ENCODE peak calls at places on chromosomes 3 and 15, in nine cellular contexts. O, T, J, K, Q, Z, N, V and U are unnamed samples.

GRCh38 chr15:83853232-83853631 is 199.3 kb downstream of the ADAMTSL3 start:
- DNase-seq in O (no peak), T (no peak), J (no peak), K (no peak), Q (no peak), Z (no peak), N (no peak), V (no peak), U (no peak)

GRCh38 chr3:151146071-151146730 is 56.8 kb downstream of the GPR171 start:
- DNase-seq in O (peak; percentile 69), T (no peak), J (peak; percentile 72), K (peak; percentile 72), Q (peak; percentile 78), Z (peak; percentile 71), N (no peak), V (peak; percentile 82), U (peak; percentile 73)

GRCh38 chr3:190514163-190515153 is 573 bp downstream of the IL1RAP start:
- DNase-seq in O (peak; percentile 60), T (no peak), J (peak; percentile 69), K (peak; percentile 57), Q (peak; percentile 56), Z (no peak), N (no peak), V (peak; percentile 71), U (peak; percentile 70)

GRCh38 chr15:50880651-50881114 is 27.8 kb upstream of the AP4E1 start:
- DNase-seq in O (peak; percentile 86), T (no peak), J (no peak), K (no peak), Q (no peak), Z (no peak), N (no peak), V (no peak), U (no peak)

GRCh38 chr3:49327485-49327884 is 12.4 kb downstream of the USP4 start:
- DNase-seq in O (no peak), T (no peak), J (no peak), K (no peak), Q (no peak), Z (no peak), N (no peak), V (no peak), U (no peak)

GRCh38 chr3:38031022-38031994 is 1.9 kb upstream of the PLCD1 start:
- DNase-seq in O (no peak), T (no peak), J (no peak), K (peak; percentile 71), Q (no peak), Z (peak; percentile 31), N (no peak), V (peak; percentile 83), U (peak; percentile 66)

GRCh38 chr3:52171577-52172261 is 17.5 kb upstream of the POC1A start:
- DNase-seq in O (peak; percentile 83), T (no peak), J (no peak), K (no peak), Q (no peak), Z (peak; percentile 27), N (no peak), V (peak; percentile 46), U (no peak)

GRCh38 chr3:188842628-188843027 is 329.1 kb upstream of the TPRG1 start:
- DNase-seq in O (peak; percentile 59), T (no peak), J (no peak), K (no peak), Q (no peak), Z (no peak), N (no peak), V (no peak), U (no peak)

GRCh38 chr3:111737712-111738097 is 121.4 kb upstream of the PHLDB2 start:
- DNase-seq in O (peak; percentile 98), T (peak; percentile 92), J (no peak), K (peak; percentile 76), Q (no peak), Z (no peak), N (no peak), V (peak; percentile 86), U (no peak)

GRCh38 chr3:127612966-127613365 is 14.8 kb downstream of the MCM2 start:
- DNase-seq in O (no peak), T (no peak), J (no peak), K (no peak), Q (no peak), Z (no peak), N (no peak), V (no peak), U (peak; percentile 22)

GRCh38 chr3:42846682-42847522 is 28.8 kb downstream of the CYP8B1 start:
- DNase-seq in O (no peak), T (no peak), J (no peak), K (no peak), Q (peak; percentile 26), Z (no peak), N (no peak), V (no peak), U (no peak)

GRCh38 chr15:75065467-75065850 is 42.1 kb downstream of the PPCDC start:
- DNase-seq in O (peak; percentile 24), T (no peak), J (no peak), K (no peak), Q (no peak), Z (no peak), N (no peak), V (no peak), U (no peak)

GRCh38 chr3:120200836-120201235 is 84.2 kb downstream of the GPR156 start:
- DNase-seq in O (no peak), T (no peak), J (no peak), K (no peak), Q (no peak), Z (no peak), N (no peak), V (no peak), U (no peak)

GRCh38 chr3:65829228-65829627 is 209.5 kb downstream of the MAGI1 start:
- DNase-seq in O (no peak), T (no peak), J (no peak), K (no peak), Q (no peak), Z (no peak), N (no peak), V (no peak), U (no peak)

GRCh38 chr3:46959169-46959515 is 17.4 kb downstream of the CCDC12 start:
- DNase-seq in O (no peak), T (no peak), J (peak; percentile 18), K (no peak), Q (no peak), Z (no peak), N (no peak), V (no peak), U (no peak)

GRCh38 chr3:142502187-142502985 is 54.5 kb upstream of the XRN1 start:
- DNase-seq in O (no peak), T (no peak), J (no peak), K (no peak), Q (no peak), Z (no peak), N (no peak), V (no peak), U (no peak)

GRCh38 chr3:79268422-79268821 is 499.4 kb downstream of the ROBO1 start:
- DNase-seq in O (no peak), T (no peak), J (no peak), K (no peak), Q (no peak), Z (no peak), N (no peak), V (no peak), U (no peak)

GRCh38 chr3:70383360-70383831 is 71.0 kb upstream of the MDFIC2 start:
- DNase-seq in O (no peak), T (no peak), J (no peak), K (no peak), Q (no peak), Z (no peak), N (no peak), V (no peak), U (no peak)

GRCh38 chr3:14847613-14848541 is 29.1 kb downstream of the FGD5 start:
- DNase-seq in O (no peak), T (no peak), J (peak; percentile 78), K (peak; percentile 59), Q (peak; percentile 66), Z (peak; percentile 15), N (no peak), V (peak; percentile 72), U (no peak)

DNA sequence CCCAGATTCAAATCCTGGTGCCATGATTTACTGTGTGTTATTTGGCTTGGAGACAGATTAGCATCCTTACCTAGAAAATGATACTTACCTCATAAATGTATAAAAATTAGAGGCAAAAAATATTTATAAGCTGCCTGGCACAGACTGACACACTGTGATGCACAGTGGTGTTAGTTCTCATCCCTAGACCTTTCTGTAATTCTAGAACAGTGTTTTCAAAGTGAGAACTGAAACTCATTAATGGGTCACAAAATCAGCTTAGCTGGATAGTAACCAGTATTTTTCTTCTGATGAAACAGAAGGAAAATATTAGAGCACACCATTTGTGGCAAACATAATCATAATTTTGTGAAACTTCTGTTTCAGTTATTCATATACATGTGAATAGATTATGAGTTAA is 17.9 kb upstream of the MTHFS start:
- DNase-seq in O (no peak), T (no peak), J (no peak), K (no peak), Q (no peak), Z (no peak), N (no peak), V (no peak), U (no peak)
- H3K9me3 ChIP-seq in O (peaks cover 38% of the 10 kb centered on the region), T (peaks cover 53% of the 10 kb centered on the region), J (no peaks in the 10 kb centered on the region), K (peaks cover 64% of the 10 kb centered on the region), Q (no peaks in the 10 kb centered on the region), Z (peaks cover 18% of the 10 kb centered on the region), N (peaks cover 41% of the 10 kb centered on the region), V (peaks cover 19% of the 10 kb centered on the region), U (peaks cover 9% of the 10 kb centered on the region)

DNA sequence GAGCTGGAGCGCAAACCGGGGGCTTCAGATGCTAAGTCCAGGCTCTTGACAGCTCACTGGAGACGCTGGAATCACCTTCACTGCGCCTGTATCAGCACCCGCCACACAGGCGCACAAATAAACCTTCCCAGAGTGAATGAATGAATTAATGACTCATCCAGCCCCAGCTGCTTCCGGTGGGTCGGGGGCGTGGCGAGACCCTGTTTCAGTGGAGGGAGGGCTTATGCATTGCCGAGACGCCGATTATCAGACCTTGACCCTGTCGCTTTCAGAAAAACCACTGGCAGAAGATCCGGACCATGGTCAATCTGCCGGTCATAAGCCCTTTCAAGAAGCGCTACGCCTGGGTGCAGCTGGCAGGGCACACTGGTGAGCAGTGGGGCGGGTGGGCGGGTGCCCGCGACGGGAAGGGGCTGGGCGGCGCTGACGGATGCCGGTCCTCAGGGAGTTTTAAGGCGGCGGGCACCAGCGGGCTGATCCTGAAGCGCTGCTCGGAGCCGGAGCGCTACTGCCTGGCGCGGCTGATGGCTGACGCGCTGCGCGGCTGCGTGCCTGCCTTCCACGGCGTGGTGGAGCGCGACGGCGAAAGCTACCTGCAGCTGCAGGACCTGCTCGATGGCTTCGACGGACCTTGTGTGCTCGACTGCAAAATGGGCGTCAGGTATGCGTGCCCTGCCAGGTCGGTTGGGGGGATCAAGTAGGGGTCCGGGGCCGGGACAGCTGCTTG is 7.7 kb downstream of the ITPKA start:
- DNase-seq in O (peak; percentile 44), T (no peak), J (peak; percentile 56), K (no peak), Q (peak; percentile 66), Z (no peak), N (no peak), V (no peak), U (no peak)
- H3K27me3 ChIP-seq in O (peaks cover 16% of the 10 kb centered on the region), T (no peaks in the 10 kb centered on the region), J (peaks cover 55% of the 10 kb centered on the region), K (peaks cover 77% of the 10 kb centered on the region), Q (peaks cover 71% of the 10 kb centered on the region), Z (no peaks in the 10 kb centered on the region), N (no peaks in the 10 kb centered on the region), V (peaks cover 50% of the 10 kb centered on the region), U (no peaks in the 10 kb centered on the region)

GRCh38 chr3:6518709-6519345 is 342.1 kb upstream of the GRM7 start:
- DNase-seq in O (no peak), T (no peak), J (no peak), K (no peak), Q (no peak), Z (no peak), N (no peak), V (no peak), U (no peak)
- TF ChIP-seq POLR2A in O (no peak), T (no peak), J (no peak), K (no peak), Q (no peak), Z (no peak), N (no peak), V (no peak), U (no peak)

GRCh38 chr3:72418149-72418686 is 430.0 kb downstream of the SHQ1 start:
- DNase-seq in O (peak; percentile 35), T (no peak), J (no peak), K (no peak), Q (no peak), Z (no peak), N (no peak), V (no peak), U (no peak)
- H3K9me3 ChIP-seq in O (peaks cover 3% of the 10 kb centered on the region), T (peaks cover 7% of the 10 kb centered on the region), J (no peaks in the 10 kb centered on the region), K (peaks cover 14% of the 10 kb centered on the region), Q (no peaks in the 10 kb centered on the region), Z (no peaks in the 10 kb centered on the region), N (no peaks in the 10 kb centered on the region), V (no peaks in the 10 kb centered on the region), U (no peaks in the 10 kb centered on the region)